ENCODE peak calls at places on chromosomes 3 and 15, in six cellular contexts. M is body of pancreas; U is lower leg skin; W is CD8-positive, alpha-beta T cell; V is H9; T is WERI-Rb-1. C is an unnamed sample.

GRCh38 chr3:94137377-94137776 is 74.5 kb downstream of the NSUN3 start:
- DNase-seq in M (no peak), U (no peak), W (no peak), V (no peak), T (no peak), C (no peak)

GRCh38 chr3:9229325-9229724 is 20.1 kb downstream of the SRGAP3 start:
- DNase-seq in M (no peak), U (no peak), W (no peak), V (no peak), T (no peak), C (no peak)

GRCh38 chr3:54917172-54917571 is 10.7 kb downstream of the LRTM1 start:
- DNase-seq in M (no peak), U (no peak), W (no peak), V (no peak), T (no peak), C (no peak)

GRCh38 chr15:100968043-100968966 is 49.1 kb downstream of the LRRK1 start:
- DNase-seq in M (no peak), U (no peak), W (no peak), V (no peak), T (no peak), C (no peak)

GRCh38 chr15:92624401-92624991 is 31.1 kb downstream of the FAM174B start:
- DNase-seq in M (peak), U (peak), W (no peak), V (no peak), T (no peak), C (no peak)

GRCh38 chr3:197009532-197010019 is 20.0 kb downstream of the MELTF start:
- DNase-seq in M (no peak), U (no peak), W (no peak), V (no peak), T (no peak), C (no peak)

GRCh38 chr15:90049666-90050604 is 48.8 kb downstream of the ZNF710 start:
- DNase-seq in M (no peak), U (no peak), W (no peak), V (no peak), T (no peak), C (no peak)

GRCh38 chr3:41673643-41674042 is 288.3 kb downstream of the ULK4 start:
- DNase-seq in M (no peak), U (no peak), W (no peak), V (no peak), T (no peak), C (no peak)

GRCh38 chr3:98966434-98966833 is 64.9 kb upstream of the DCBLD2 start:
- DNase-seq in M (no peak), U (no peak), W (no peak), V (no peak), T (no peak), C (no peak)

GRCh38 chr3:42711491-42712343 is 9.1 kb upstream of the HHATL start:
- DNase-seq in M (peak), U (no peak), W (no peak), V (peak), T (peak), C (no peak)

GRCh38 chr3:197493049-197493448 is 62.7 kb downstream of the BDH1 start:
- DNase-seq in M (no peak), U (no peak), W (no peak), V (no peak), T (no peak), C (no peak)

GRCh38 chr3:15032650-15033049 is 32.5 kb downstream of the MRPS25 start:
- DNase-seq in M (no peak), U (no peak), W (no peak), V (no peak), T (no peak), C (no peak)

GRCh38 chr3:16419640-16420039 is 93.9 kb downstream of the RFTN1 start:
- DNase-seq in M (no peak), U (no peak), W (no peak), V (no peak), T (no peak), C (no peak)

GRCh38 chr3:43691120-43692002 is 623 bp downstream of the ABHD5 start:
- DNase-seq in M (peak), U (no peak), W (peak), V (peak), T (peak), C (peak)

GRCh38 chr3:52236424-52236886 is 2.5 kb downstream of the TWF2 start:
- DNase-seq in M (no peak), U (no peak), W (no peak), V (peak), T (no peak), C (no peak)

DNA sequence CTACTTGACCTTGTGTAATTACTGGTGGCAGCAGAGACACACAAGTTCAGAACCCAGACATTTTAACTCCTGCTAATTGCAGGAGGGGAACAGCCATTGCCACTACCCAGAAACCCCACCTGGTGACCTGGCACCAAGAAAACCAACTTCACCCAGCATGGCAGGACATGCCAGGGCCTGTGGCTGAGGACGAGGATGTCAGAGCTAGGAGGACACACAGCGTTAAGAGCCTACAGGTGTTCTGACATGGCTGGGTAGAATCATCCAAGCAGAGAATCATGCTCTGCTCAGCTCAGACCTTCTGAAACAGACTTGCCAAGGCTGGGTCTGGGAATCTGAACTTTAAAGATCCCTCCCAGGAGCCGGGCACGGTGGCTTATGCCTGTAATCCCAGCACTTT is 11.7 kb upstream of the SPATA12 start:
- DNase-seq in M (no peak), U (no peak), W (no peak), V (no peak), T (no peak), C (no peak)
- TF ChIP-seq CTCF in M (no peak), U (no peak), W (no peak), V (no peak), T (no peak), C (no peak)

GRCh38 chr15:72341361-72341760 is 21.4 kb upstream of the CELF6 start:
- DNase-seq in M (no peak), U (no peak), W (no peak), V (peak), T (peak), C (peak)
- TF ChIP-seq CTCF in M (no peak), U (no peak), W (no peak), V (peak), T (peak), C (peak)

GRCh38 chr15:65862682-65863081 is 6.6 kb upstream of the RAB11A start:
- DNase-seq in M (peak), U (no peak), W (peak), V (peak), T (peak), C (peak)
- TF ChIP-seq CTCF in M (peak), U (no peak), W (peak), V (peak), T (peak), C (no peak)

GRCh38 chr3:65786891-65787290 is 251.8 kb downstream of the MAGI1 start:
- DNase-seq in M (no peak), U (no peak), W (no peak), V (no peak), T (no peak), C (no peak)
- TF ChIP-seq CTCF in M (no peak), U (no peak), W (no peak), V (no peak), T (no peak), C (no peak)

DNA sequence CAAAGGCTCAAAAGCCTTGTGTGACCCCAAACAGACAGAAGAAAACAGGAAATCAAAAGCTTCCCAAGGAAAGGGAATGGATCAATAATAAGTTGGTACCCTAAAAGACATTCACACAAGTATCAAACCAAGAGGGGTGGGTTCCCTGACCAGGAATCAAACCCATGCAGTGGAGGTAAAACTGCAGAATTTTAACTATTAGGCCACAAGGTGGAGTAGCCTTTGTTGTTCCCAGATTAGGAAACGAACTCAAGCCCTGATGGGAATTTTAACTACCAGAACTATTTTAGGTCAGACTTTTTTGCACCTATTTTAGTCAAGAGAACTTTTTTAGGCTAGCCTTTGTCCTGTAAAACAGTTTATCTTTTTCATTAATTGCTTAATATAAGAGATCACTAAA is 31.4 kb downstream of the SETMAR start:
- DNase-seq in M (no peak), U (no peak), W (no peak), V (no peak), T (no peak), C (no peak)
- TF ChIP-seq CTCF in M (no peak), U (no peak), W (no peak), V (peak), T (peak), C (no peak)

GRCh38 chr3:27888562-27888961 is 166.4 kb upstream of the EOMES start:
- DNase-seq in M (no peak), U (no peak), W (no peak), V (no peak), T (no peak), C (no peak)
- TF ChIP-seq CTCF in M (no peak), U (no peak), W (no peak), V (peak), T (no peak), C (no peak)

GRCh38 chr3:56468184-56469106 is at the start of gene ERC2:
- DNase-seq in M (peak), U (no peak), W (no peak), V (peak), T (peak), C (peak)
- TF ChIP-seq CTCF in M (no peak), U (no peak), W (no peak), V (peak), T (peak), C (peak)